ENCODE peak calls at places on chromosomes 3 and 15, in five cellular contexts. I is ovary, W is HFF-Myc, P is AG04450, E is BE2C. U is an unnamed sample.

GRCh38 chr3:196339493-196340254 is 1.5 kb upstream of the TM4SF19 start:
- DNase-seq in P (no peak), I (no peak), E (no peak), W (no peak), U (no peak)

GRCh38 chr3:182683335-182684257 is 109.7 kb upstream of the ATP11B start:
- DNase-seq in I (peak; percentile 59), E (peak; percentile 63), W (peak; percentile 38), P (peak; percentile 29), U (peak; percentile 43)

GRCh38 chr15:54917312-54917711 is 279.4 kb downstream of the RSL24D1 start:
- DNase-seq in E (no peak), I (no peak), P (no peak), W (no peak), U (no peak)

GRCh38 chr3:150627557-150627956 is 24.4 kb downstream of the SELENOT start:
- DNase-seq in I (no peak), W (no peak), E (no peak), P (peak; percentile 26), U (no peak)

GRCh38 chr3:157174265-157174615 is 14.3 kb upstream of the CCNL1 start:
- DNase-seq in E (peak; percentile 41), I (peak; percentile 58), W (no peak), P (no peak), U (no peak)

GRCh38 chr3:62125376-62125775 is 248.0 kb downstream of the FEZF2 start:
- DNase-seq in I (no peak), W (no peak), E (no peak), P (no peak), U (peak; percentile 77)

GRCh38 chr15:50876260-50876988 is 32.1 kb upstream of the AP4E1 start:
- DNase-seq in I (no peak), W (no peak), P (no peak), E (no peak), U (no peak)

GRCh38 chr15:85786778-85787114 is 8.0 kb downstream of the KLHL25 start:
- DNase-seq in W (no peak), E (no peak), I (no peak), P (no peak), U (no peak)

GRCh38 chr3:108407858-108408257 is 102.5 kb downstream of the MYH15 start:
- DNase-seq in E (no peak), I (no peak), W (no peak), P (no peak), U (no peak)

GRCh38 chr15:64775551-64776401 is at the start of gene RBPMS2:
- DNase-seq in E (peak; percentile 34), P (no peak), W (no peak), I (peak; percentile 71), U (no peak)

GRCh38 chr3:122679467-122680291 is 960 bp upstream of the PARP14 start:
- DNase-seq in E (no peak), W (no peak), I (peak; percentile 49), P (no peak), U (no peak)

GRCh38 chr3:194370753-194371152 is 1.2 kb upstream of the LRRC15 start:
- DNase-seq in P (no peak), I (no peak), E (no peak), W (no peak), U (no peak)

GRCh38 chr3:158167737-158168469 is 58.0 kb downstream of the RSRC1 start:
- DNase-seq in W (peak; percentile 90), P (peak; percentile 85), I (no peak), E (no peak), U (peak; percentile 94)

GRCh38 chr3:177300039-177300833 is 103.0 kb upstream of the TBL1XR1 start:
- DNase-seq in W (no peak), I (no peak), E (no peak), P (peak; percentile 4), U (peak; percentile 49)

GRCh38 chr15:67080118-67080899 is 14.9 kb downstream of the SMAD3 start:
- DNase-seq in E (no peak), P (no peak), W (no peak), I (peak; percentile 84), U (peak; percentile 95)

GRCh38 chr3:110165344-110165743 is 828.0 kb upstream of the DPPA4 start:
- DNase-seq in W (no peak), E (no peak), P (no peak), I (no peak), U (no peak)
- H3K4me3 ChIP-seq in W (no peak overlapping the region), E (no peak overlapping the region), P (no peak overlapping the region), I (no peak overlapping the region), U (no peak overlapping the region)

GRCh38 chr3:47849186-47850061 is 46.5 kb downstream of the DHX30 start:
- DNase-seq in P (no peak), W (no peak), I (peak; percentile 46), E (no peak), U (no peak)

GRCh38 chr3:47851888-47852603 is 49.1 kb downstream of the DHX30 start:
- DNase-seq in I (no peak), P (no peak), W (no peak), E (no peak), U (no peak)

GRCh38 chr3:47848599-47849117 is 45.7 kb downstream of the DHX30 start:
- DNase-seq in W (no peak), I (no peak), E (no peak), P (no peak), U (no peak)

GRCh38 chr3:47850803-47851417 is 48.0 kb downstream of the DHX30 start:
- DNase-seq in W (no peak), P (no peak), I (no peak), E (no peak), U (no peak)

DNA sequence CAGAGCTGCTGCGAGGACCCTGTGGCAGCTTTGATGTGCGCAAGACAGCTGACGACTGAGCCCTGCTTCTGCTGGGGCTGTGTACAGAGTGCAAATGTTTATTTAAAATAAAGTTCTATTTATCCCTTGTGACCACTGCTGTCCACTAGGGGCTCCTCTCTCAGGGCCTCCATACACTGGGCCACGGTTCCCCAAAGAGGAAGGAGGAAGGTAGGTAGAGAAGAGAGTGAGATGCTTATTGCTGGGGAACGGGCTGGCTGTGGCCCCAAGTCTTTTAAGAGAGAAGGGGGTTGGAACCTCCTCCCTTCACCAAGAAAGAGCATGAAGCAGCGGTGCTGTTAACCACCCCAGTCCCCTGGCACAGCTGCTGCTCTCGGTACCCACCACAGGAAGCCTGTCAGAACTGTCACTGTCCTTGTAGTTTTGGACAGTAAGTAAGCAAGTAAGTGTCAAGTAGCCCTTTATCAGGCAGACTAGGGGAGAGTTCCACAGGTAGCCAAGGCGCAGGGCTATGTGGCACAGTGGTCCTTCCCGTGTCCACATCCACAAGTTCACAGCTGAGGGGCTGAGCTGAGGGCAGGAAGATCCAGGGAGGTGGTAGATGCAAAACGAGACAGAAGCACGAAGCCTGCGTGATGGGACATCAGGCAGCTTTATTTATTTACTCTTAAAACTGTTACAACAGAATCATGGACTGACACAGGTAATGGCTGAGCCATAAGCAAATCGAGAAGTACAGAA is 47.3 kb downstream of the DHX30 start:
- DNase-seq in P (peak; percentile 18), E (peak; percentile 19), W (no peak), I (no peak), U (no peak)
- TF ChIP-seq CTCF in P (peak; percentile 64), E (peak; percentile 46), W (peak; percentile 58), I (no peak), U (peak; percentile 68)

GRCh38 chr15:59686389-59686788 is 2.7 kb downstream of the BNIP2 start:
- DNase-seq in W (no peak), P (no peak), I (no peak), E (no peak), U (no peak)
- H3K4me3 ChIP-seq in W (peak overlapping the region; percentile 21), P (no peak overlapping the region), I (no peak overlapping the region), E (no peak overlapping the region), U (no peak overlapping the region)

GRCh38 chr3:72887723-72888545 is at the start of gene GXYLT2:
- DNase-seq in W (no peak), P (no peak), E (peak; percentile 83), I (peak; percentile 80), U (no peak)
- TF ChIP-seq CTCF in W (no peak), P (no peak), E (peak; percentile 6), I (no peak), U (no peak)

GRCh38 chr3:123776383-123776782 is 107.7 kb downstream of the MYLK start:
- DNase-seq in I (no peak), P (no peak), E (no peak), W (no peak), U (no peak)

GRCh38 chr3:123778991-123779622 is 105.0 kb downstream of the MYLK start:
- DNase-seq in P (no peak), W (no peak), E (no peak), I (no peak), U (no peak)

GRCh38 chr3:123779646-123780231 is 104.4 kb downstream of the MYLK start:
- DNase-seq in I (no peak), E (no peak), P (no peak), W (no peak), U (no peak)

GRCh38 chr3:123780656-123781055 is 103.5 kb downstream of the MYLK start:
- DNase-seq in P (no peak), E (no peak), W (no peak), I (no peak), U (no peak)

GRCh38 chr3:123778525-123778924 is 105.6 kb downstream of the MYLK start:
- DNase-seq in P (no peak), W (no peak), I (no peak), E (no peak), U (no peak)
- H3K4me3 ChIP-seq in P (no peak overlapping the region), W (no peak overlapping the region), I (no peak overlapping the region), E (no peak overlapping the region), U (no peak overlapping the region)

GRCh38 chr3:55571913-55572312 is 84.8 kb upstream of the WNT5A start:
- DNase-seq in E (no peak), P (no peak), W (no peak), I (no peak), U (no peak)
- TF ChIP-seq CTCF in E (no peak), P (peak; percentile 7), W (no peak), I (no peak), U (no peak)

GRCh38 chr3:124730129-124730919 is at the start of gene UMPS:
- DNase-seq in W (peak; percentile 29), I (peak; percentile 93), P (peak; percentile 10), E (peak; percentile 94), U (peak; percentile 38)

GRCh38 chr3:124730920-124731297 is 657 bp downstream of the UMPS start:
- DNase-seq in E (no peak), P (no peak), I (peak; percentile 41), W (no peak), U (no peak)

GRCh38 chr3:124731760-124732159 is 1.5 kb downstream of the UMPS start:
- DNase-seq in W (no peak), E (no peak), P (no peak), I (no peak), U (no peak)
- H3K4me3 ChIP-seq in W (peak overlapping the region; percentile 100), E (peak overlapping the region; percentile 17), P (no peak overlapping the region), I (no peak overlapping the region), U (no peak overlapping the region)

U was measured in retinal pigment epithelial cell.